ENCODE peak calls at places on chromosome 22, in ten cellular contexts. One of them, this sample, is unnamed.

GRCh38 chr22:42857845-42858481 is 890 bp upstream of the ARFGAP3 start:
- DNase-seq in NCI-H1092: peak
- DNase-seq in A172: no peak
- DNase-seq in NCI-H2029: peak
- DNase-seq in right cardiac atrium: no peak
- DNase-seq in stimulated activated naive CD4-positive, alpha-beta T cell: no peak
- DNase-seq in RWPE1: no peak
- DNase-seq in adrenal gland: peak
- DNase-seq in uterus: no peak
- DNase-seq in transverse colon: no peak
- DNase-seq in this sample: no peak

GRCh38 chr22:42891696-42892095 is 34.6 kb upstream of the ARFGAP3 start:
- DNase-seq in NCI-H1092: no peak
- DNase-seq in A172: no peak
- DNase-seq in NCI-H2029: no peak
- DNase-seq in right cardiac atrium: no peak
- DNase-seq in stimulated activated naive CD4-positive, alpha-beta T cell: no peak
- DNase-seq in RWPE1: no peak
- DNase-seq in adrenal gland: no peak
- DNase-seq in uterus: no peak
- DNase-seq in transverse colon: no peak
- DNase-seq in this sample: no peak

GRCh38 chr22:30115705-30116104 is 35.4 kb downstream of the HORMAD2 start:
- DNase-seq in NCI-H1092: no peak
- DNase-seq in A172: peak
- DNase-seq in NCI-H2029: no peak
- DNase-seq in right cardiac atrium: no peak
- DNase-seq in stimulated activated naive CD4-positive, alpha-beta T cell: no peak
- DNase-seq in RWPE1: no peak
- DNase-seq in adrenal gland: no peak
- DNase-seq in uterus: no peak
- DNase-seq in transverse colon: no peak
- DNase-seq in this sample: no peak

GRCh38 chr22:19962909-19963806 is 21.5 kb upstream of the TXNRD2 start:
- DNase-seq in NCI-H1092: no peak
- DNase-seq in A172: no peak
- DNase-seq in NCI-H2029: peak
- DNase-seq in right cardiac atrium: peak
- DNase-seq in stimulated activated naive CD4-positive, alpha-beta T cell: no peak
- DNase-seq in RWPE1: peak
- DNase-seq in adrenal gland: peak
- DNase-seq in uterus: no peak
- DNase-seq in transverse colon: peak
- DNase-seq in this sample: no peak

GRCh38 chr22:18115844-18116480 is 5.4 kb downstream of the TUBA8 start:
- DNase-seq in NCI-H1092: no peak
- DNase-seq in A172: no peak
- DNase-seq in NCI-H2029: no peak
- DNase-seq in right cardiac atrium: peak
- DNase-seq in stimulated activated naive CD4-positive, alpha-beta T cell: no peak
- DNase-seq in RWPE1: no peak
- DNase-seq in adrenal gland: no peak
- DNase-seq in uterus: no peak
- DNase-seq in transverse colon: no peak
- DNase-seq in this sample: no peak

GRCh38 chr22:36884314-36885158 is 23.7 kb downstream of the NCF4 start:
- DNase-seq in NCI-H1092: no peak
- DNase-seq in A172: no peak
- DNase-seq in NCI-H2029: no peak
- DNase-seq in right cardiac atrium: no peak
- DNase-seq in stimulated activated naive CD4-positive, alpha-beta T cell: no peak
- DNase-seq in RWPE1: no peak
- DNase-seq in adrenal gland: no peak
- DNase-seq in uterus: no peak
- DNase-seq in transverse colon: no peak
- DNase-seq in this sample: no peak

GRCh38 chr22:19226428-19226827 is 47.9 kb upstream of the SLC25A1 start:
- DNase-seq in NCI-H1092: no peak
- DNase-seq in A172: no peak
- DNase-seq in NCI-H2029: no peak
- DNase-seq in right cardiac atrium: no peak
- DNase-seq in stimulated activated naive CD4-positive, alpha-beta T cell: no peak
- DNase-seq in RWPE1: no peak
- DNase-seq in adrenal gland: no peak
- DNase-seq in uterus: no peak
- DNase-seq in transverse colon: no peak
- DNase-seq in this sample: no peak

GRCh38 chr22:23105919-23106853 is 35.6 kb downstream of the RSPH14 start:
- DNase-seq in NCI-H1092: no peak
- DNase-seq in A172: no peak
- DNase-seq in NCI-H2029: no peak
- DNase-seq in right cardiac atrium: no peak
- DNase-seq in stimulated activated naive CD4-positive, alpha-beta T cell: no peak
- DNase-seq in RWPE1: no peak
- DNase-seq in adrenal gland: no peak
- DNase-seq in uterus: no peak
- DNase-seq in transverse colon: no peak
- DNase-seq in this sample: no peak

GRCh38 chr22:37163618-37164534 is 14.2 kb upstream of the IL2RB start:
- DNase-seq in NCI-H1092: no peak
- DNase-seq in A172: no peak
- DNase-seq in NCI-H2029: no peak
- DNase-seq in right cardiac atrium: peak
- DNase-seq in stimulated activated naive CD4-positive, alpha-beta T cell: no peak
- DNase-seq in RWPE1: no peak
- DNase-seq in adrenal gland: no peak
- DNase-seq in uterus: no peak
- DNase-seq in transverse colon: no peak
- DNase-seq in this sample: no peak

GRCh38 chr22:37416806-37417205 is 10.5 kb downstream of the ELFN2 start:
- DNase-seq in NCI-H1092: no peak
- DNase-seq in A172: no peak
- DNase-seq in NCI-H2029: no peak
- DNase-seq in right cardiac atrium: no peak
- DNase-seq in stimulated activated naive CD4-positive, alpha-beta T cell: peak
- DNase-seq in RWPE1: no peak
- DNase-seq in adrenal gland: no peak
- DNase-seq in uterus: no peak
- DNase-seq in transverse colon: no peak
- DNase-seq in this sample: no peak

GRCh38 chr22:50701428-50702154 is 29.0 kb downstream of the SHANK3 start:
- DNase-seq in NCI-H1092: no peak
- DNase-seq in A172: no peak
- DNase-seq in NCI-H2029: no peak
- DNase-seq in right cardiac atrium: no peak
- DNase-seq in stimulated activated naive CD4-positive, alpha-beta T cell: no peak
- DNase-seq in RWPE1: no peak
- DNase-seq in adrenal gland: no peak
- DNase-seq in uterus: no peak
- DNase-seq in transverse colon: no peak
- DNase-seq in this sample: no peak

GRCh38 chr22:34897126-34897525 is 168.8 kb upstream of the ISX start:
- DNase-seq in NCI-H1092: no peak
- DNase-seq in A172: no peak
- DNase-seq in NCI-H2029: no peak
- DNase-seq in right cardiac atrium: no peak
- DNase-seq in stimulated activated naive CD4-positive, alpha-beta T cell: no peak
- DNase-seq in RWPE1: no peak
- DNase-seq in adrenal gland: no peak
- DNase-seq in uterus: no peak
- DNase-seq in transverse colon: no peak
- DNase-seq in this sample: no peak

GRCh38 chr22:30015846-30016245 is 64.4 kb upstream of the HORMAD2 start:
- DNase-seq in NCI-H1092: no peak
- DNase-seq in A172: peak
- DNase-seq in NCI-H2029: no peak
- DNase-seq in right cardiac atrium: no peak
- DNase-seq in stimulated activated naive CD4-positive, alpha-beta T cell: no peak
- DNase-seq in RWPE1: no peak
- DNase-seq in adrenal gland: no peak
- DNase-seq in uterus: no peak
- DNase-seq in transverse colon: no peak
- DNase-seq in this sample: no peak

GRCh38 chr22:29765905-29766631 is 739 bp downstream of the ZMAT5 start:
- DNase-seq in NCI-H1092: no peak
- DNase-seq in A172: no peak
- DNase-seq in NCI-H2029: no peak
- DNase-seq in right cardiac atrium: no peak
- DNase-seq in stimulated activated naive CD4-positive, alpha-beta T cell: no peak
- DNase-seq in RWPE1: no peak
- DNase-seq in adrenal gland: no peak
- DNase-seq in uterus: no peak
- DNase-seq in transverse colon: peak
- DNase-seq in this sample: no peak

GRCh38 chr22:45868586-45869443 is 108.1 kb downstream of the WNT7B start:
- DNase-seq in NCI-H1092: no peak
- DNase-seq in A172: no peak
- DNase-seq in NCI-H2029: no peak
- DNase-seq in right cardiac atrium: no peak
- DNase-seq in stimulated activated naive CD4-positive, alpha-beta T cell: no peak
- DNase-seq in RWPE1: no peak
- DNase-seq in adrenal gland: no peak
- DNase-seq in uterus: no peak
- DNase-seq in transverse colon: no peak
- DNase-seq in this sample: peak

GRCh38 chr22:45129703-45130524 is 33.8 kb upstream of the NUP50 start:
- DNase-seq in NCI-H1092: no peak
- DNase-seq in A172: no peak
- DNase-seq in NCI-H2029: no peak
- DNase-seq in right cardiac atrium: no peak
- DNase-seq in stimulated activated naive CD4-positive, alpha-beta T cell: no peak
- DNase-seq in RWPE1: no peak
- DNase-seq in adrenal gland: no peak
- DNase-seq in uterus: no peak
- DNase-seq in transverse colon: no peak
- DNase-seq in this sample: no peak

GRCh38 chr22:38923463-38924196 is 33.8 kb upstream of the APOBEC3A start:
- DNase-seq in NCI-H1092: no peak
- DNase-seq in A172: peak
- DNase-seq in NCI-H2029: peak
- DNase-seq in right cardiac atrium: peak
- DNase-seq in stimulated activated naive CD4-positive, alpha-beta T cell: no peak
- DNase-seq in RWPE1: peak
- DNase-seq in adrenal gland: peak
- DNase-seq in uterus: peak
- DNase-seq in transverse colon: peak
- DNase-seq in this sample: no peak

GRCh38 chr22:33829549-33830280 is 90.6 kb downstream of the LARGE1 start:
- DNase-seq in NCI-H1092: peak
- DNase-seq in A172: no peak
- DNase-seq in NCI-H2029: no peak
- DNase-seq in right cardiac atrium: no peak
- DNase-seq in stimulated activated naive CD4-positive, alpha-beta T cell: no peak
- DNase-seq in RWPE1: no peak
- DNase-seq in adrenal gland: no peak
- DNase-seq in uterus: no peak
- DNase-seq in transverse colon: no peak
- DNase-seq in this sample: no peak

GRCh38 chr22:49012695-49013094 is 815.0 kb downstream of the BRD1 start:
- DNase-seq in NCI-H1092: no peak
- DNase-seq in A172: no peak
- DNase-seq in NCI-H2029: no peak
- DNase-seq in right cardiac atrium: no peak
- DNase-seq in stimulated activated naive CD4-positive, alpha-beta T cell: no peak
- DNase-seq in RWPE1: no peak
- DNase-seq in adrenal gland: peak
- DNase-seq in uterus: no peak
- DNase-seq in transverse colon: no peak
- DNase-seq in this sample: peak

GRCh38 chr22:38218661-38219331 is 17.0 kb downstream of the MAFF start:
- DNase-seq in NCI-H1092: no peak
- DNase-seq in A172: peak
- DNase-seq in NCI-H2029: no peak
- DNase-seq in right cardiac atrium: peak
- DNase-seq in stimulated activated naive CD4-positive, alpha-beta T cell: no peak
- DNase-seq in RWPE1: peak
- DNase-seq in adrenal gland: peak
- DNase-seq in uterus: peak
- DNase-seq in transverse colon: peak
- DNase-seq in this sample: peak

GRCh38 chr22:36409911-36410756 is 22.4 kb upstream of the MYH9 start:
- DNase-seq in NCI-H1092: peak
- DNase-seq in A172: no peak
- DNase-seq in NCI-H2029: peak
- DNase-seq in right cardiac atrium: peak
- DNase-seq in stimulated activated naive CD4-positive, alpha-beta T cell: peak
- DNase-seq in RWPE1: peak
- DNase-seq in adrenal gland: peak
- DNase-seq in uterus: peak
- DNase-seq in transverse colon: peak
- DNase-seq in this sample: peak

GRCh38 chr22:20227363-20227762 is 40.8 kb downstream of the RTN4R start:
- DNase-seq in NCI-H1092: no peak
- DNase-seq in A172: no peak
- DNase-seq in NCI-H2029: no peak
- DNase-seq in right cardiac atrium: no peak
- DNase-seq in stimulated activated naive CD4-positive, alpha-beta T cell: no peak
- DNase-seq in RWPE1: no peak
- DNase-seq in adrenal gland: no peak
- DNase-seq in uterus: no peak
- DNase-seq in transverse colon: no peak
- DNase-seq in this sample: no peak

GRCh38 chr22:49951001-49951677 is 9.4 kb upstream of the PIM3 start:
- DNase-seq in NCI-H1092: no peak
- DNase-seq in A172: no peak
- DNase-seq in NCI-H2029: peak
- DNase-seq in right cardiac atrium: no peak
- DNase-seq in stimulated activated naive CD4-positive, alpha-beta T cell: no peak
- DNase-seq in RWPE1: peak
- DNase-seq in adrenal gland: no peak
- DNase-seq in uterus: no peak
- DNase-seq in transverse colon: peak
- DNase-seq in this sample: peak

GRCh38 chr22:49326558-49326957 is 501.1 kb downstream of the BRD1 start:
- DNase-seq in NCI-H1092: no peak
- DNase-seq in A172: no peak
- DNase-seq in NCI-H2029: no peak
- DNase-seq in right cardiac atrium: no peak
- DNase-seq in stimulated activated naive CD4-positive, alpha-beta T cell: no peak
- DNase-seq in RWPE1: no peak
- DNase-seq in adrenal gland: no peak
- DNase-seq in uterus: no peak
- DNase-seq in transverse colon: no peak
- DNase-seq in this sample: no peak

GRCh38 chr22:46041642-46042041 is 64.7 kb upstream of the WNT7B start:
- DNase-seq in NCI-H1092: no peak
- DNase-seq in A172: no peak
- DNase-seq in NCI-H2029: no peak
- DNase-seq in right cardiac atrium: peak
- DNase-seq in stimulated activated naive CD4-positive, alpha-beta T cell: no peak
- DNase-seq in RWPE1: no peak
- DNase-seq in adrenal gland: peak
- DNase-seq in uterus: no peak
- DNase-seq in transverse colon: no peak
- DNase-seq in this sample: no peak

GRCh38 chr22:36691488-36691887 is 12.1 kb downstream of the CACNG2 start:
- DNase-seq in NCI-H1092: no peak
- DNase-seq in A172: no peak
- DNase-seq in NCI-H2029: no peak
- DNase-seq in right cardiac atrium: no peak
- DNase-seq in stimulated activated naive CD4-positive, alpha-beta T cell: no peak
- DNase-seq in RWPE1: no peak
- DNase-seq in adrenal gland: no peak
- DNase-seq in uterus: no peak
- DNase-seq in transverse colon: no peak
- DNase-seq in this sample: no peak

GRCh38 chr22:45246060-45246985 is 5.6 kb upstream of the KIAA0930 start:
- DNase-seq in NCI-H1092: no peak
- DNase-seq in A172: peak
- DNase-seq in NCI-H2029: no peak
- DNase-seq in right cardiac atrium: no peak
- DNase-seq in stimulated activated naive CD4-positive, alpha-beta T cell: no peak
- DNase-seq in RWPE1: peak
- DNase-seq in adrenal gland: peak
- DNase-seq in uterus: peak
- DNase-seq in transverse colon: peak
- DNase-seq in this sample: no peak

GRCh38 chr22:35023692-35024363 is 42.1 kb upstream of the ISX start:
- DNase-seq in NCI-H1092: peak
- DNase-seq in A172: no peak
- DNase-seq in NCI-H2029: peak
- DNase-seq in right cardiac atrium: peak
- DNase-seq in stimulated activated naive CD4-positive, alpha-beta T cell: peak
- DNase-seq in RWPE1: peak
- DNase-seq in adrenal gland: peak
- DNase-seq in uterus: peak
- DNase-seq in transverse colon: peak
- DNase-seq in this sample: peak

This sample was measured in mesothelial cell of epicardium.